ENCODE peak calls at places on chromosomes 3 and 15, in four cellular contexts. V is H1, P is GM12878, Q is HepG2. R is an unnamed sample.

GRCh38 chr3:98518816-98519215 is 3.9 kb downstream of the CLDND1 start:
- DNase-seq in V (no peak), P (no peak), Q (no peak), R (no peak)

GRCh38 chr3:127961963-127962362 is 46.9 kb downstream of the KBTBD12 start:
- DNase-seq in V (no peak), P (no peak), Q (peak; percentile 76), R (no peak)

GRCh38 chr3:129245141-129245540 is 4.3 kb upstream of the COPG1 start:
- DNase-seq in V (no peak), P (no peak), Q (no peak), R (no peak)

GRCh38 chr3:49719214-49719884 is at the start of gene AMIGO3:
- DNase-seq in V (peak; percentile 97), P (peak; percentile 40), Q (no peak), R (peak; percentile 31)

GRCh38 chr15:32685576-32685975 is 32.2 kb upstream of the GREM1 start:
- DNase-seq in V (no peak), P (no peak), Q (no peak), R (no peak)

GRCh38 chr3:13009132-13009945 is 63.9 kb downstream of the IQSEC1 start:
- DNase-seq in V (no peak), P (no peak), Q (no peak), R (peak; percentile 47)

GRCh38 chr3:192812736-192813383 is 85.5 kb upstream of the FGF12 start:
- DNase-seq in V (no peak), P (no peak), Q (peak; percentile 54), R (peak; percentile 35)

GRCh38 chr15:67097893-67098740 is 32.7 kb downstream of the SMAD3 start:
- DNase-seq in V (no peak), P (no peak), Q (no peak), R (peak; percentile 79)

GRCh38 chr3:98561727-98562521 is 30.1 kb downstream of the GPR15 start:
- DNase-seq in V (no peak), P (no peak), Q (no peak), R (no peak)

GRCh38 chr3:189276481-189277190 is 104.9 kb downstream of the TPRG1 start:
- DNase-seq in V (no peak), P (no peak), Q (no peak), R (no peak)

GRCh38 chr3:123907720-123908119 is 23.6 kb upstream of the MYLK start:
- DNase-seq in V (no peak), P (no peak), Q (no peak), R (no peak)

GRCh38 chr3:63042866-63043265 is 167.7 kb upstream of the CADPS start:
- DNase-seq in V (no peak), P (no peak), Q (no peak), R (no peak)

DNA sequence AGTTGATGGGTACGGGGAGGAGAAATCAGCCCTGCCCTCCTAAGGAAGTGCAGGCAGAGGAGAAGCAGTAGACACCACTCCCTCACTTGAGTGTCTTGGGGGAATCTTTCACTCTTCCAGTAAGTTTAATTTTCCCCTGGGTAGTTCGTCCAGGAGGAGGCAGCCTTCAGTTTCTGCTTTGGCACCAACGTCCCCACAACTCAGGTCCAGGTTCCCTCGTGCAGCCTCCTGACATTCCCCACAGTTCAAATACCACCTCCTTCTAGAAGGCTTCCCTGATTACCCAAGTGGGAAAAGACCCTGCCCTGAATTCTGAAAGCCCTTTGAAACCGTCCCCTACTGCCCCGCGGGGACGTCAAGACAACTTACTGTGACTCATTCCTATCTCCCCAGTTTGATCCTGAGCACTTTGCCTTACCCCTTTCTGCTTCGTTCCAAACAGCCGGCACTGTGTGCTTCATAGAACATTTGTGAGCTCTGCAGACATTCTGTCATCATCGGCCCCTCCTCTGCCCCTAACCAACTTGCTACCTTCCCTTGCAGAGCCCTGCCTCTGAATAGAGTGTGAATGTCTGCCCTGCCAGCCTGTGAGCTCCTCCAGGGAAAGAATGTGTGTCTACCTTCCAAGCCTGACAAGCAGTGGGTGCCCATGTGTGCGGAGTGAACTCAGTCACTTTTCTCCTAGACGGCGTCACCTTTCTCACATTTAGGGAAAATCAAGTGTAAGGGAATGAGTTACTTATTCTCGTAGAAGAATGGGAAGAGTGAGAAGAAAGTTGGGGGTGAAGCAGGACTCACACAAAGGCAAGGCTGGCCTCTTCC is 14.5 kb upstream of the SRP14 start:
- DNase-seq in V (no peak), P (no peak), Q (no peak), R (no peak)
- H3K9ac ChIP-seq in V (no peak overlapping the region), P (peak overlapping the region; percentile 63), Q (no peak overlapping the region), R (no peak overlapping the region)

GRCh38 chr3:126646662-126647061 is 8.3 kb downstream of the TXNRD3 start:
- DNase-seq in V (no peak), P (no peak), Q (no peak), R (no peak)
- TF ChIP-seq CBX5 in V (no peak), P (no peak), Q (no peak), R (no peak)

GRCh38 chr3:16372362-16373269 is 107.6 kb downstream of the OXNAD1 start:
- DNase-seq in V (no peak), P (peak; percentile 89), Q (no peak), R (no peak)

GRCh38 chr3:16370872-16371740 is 106.1 kb downstream of the OXNAD1 start:
- DNase-seq in V (no peak), P (no peak), Q (no peak), R (no peak)

GRCh38 chr3:16375891-16376290 is 110.9 kb downstream of the OXNAD1 start:
- DNase-seq in V (no peak), P (no peak), Q (no peak), R (no peak)

GRCh38 chr3:16374047-16375019 is 109.3 kb downstream of the OXNAD1 start:
- DNase-seq in V (no peak), P (no peak), Q (no peak), R (no peak)

DNA sequence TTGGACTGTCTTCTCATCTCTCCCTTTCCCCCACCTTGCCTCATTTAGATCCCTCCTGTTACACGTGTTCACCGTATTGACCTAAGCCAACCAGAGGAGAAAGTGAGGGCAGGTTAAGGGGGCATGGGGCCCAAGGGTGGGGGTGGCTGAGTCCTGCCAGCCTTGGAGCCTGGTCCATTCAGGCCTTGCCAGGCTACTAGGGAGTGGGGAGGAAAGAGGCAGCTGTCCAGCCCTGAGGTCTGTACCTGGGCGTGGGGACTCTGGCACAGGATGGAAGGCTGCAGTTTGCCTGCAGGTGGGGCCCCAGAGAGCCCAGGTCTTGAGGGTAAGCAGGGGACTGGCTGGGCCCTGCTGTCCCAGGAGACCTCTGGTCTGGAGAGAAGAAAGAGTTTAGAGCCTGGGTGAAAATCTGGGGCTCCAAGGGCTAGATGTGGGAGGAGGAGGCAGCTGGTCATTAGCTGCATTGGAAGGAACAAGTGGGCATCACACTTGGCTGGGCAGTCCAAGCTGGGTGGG is 108.3 kb downstream of the OXNAD1 start:
- DNase-seq in V (no peak), P (no peak), Q (no peak), R (no peak)
- H3K9ac ChIP-seq in V (no peak overlapping the region), P (peak overlapping the region; percentile 57), Q (no peak overlapping the region), R (no peak overlapping the region)

GRCh38 chr15:91649922-91650321 is 203.6 kb upstream of the SLCO3A1 start:
- DNase-seq in V (no peak), P (no peak), Q (no peak), R (no peak)

GRCh38 chr15:91655891-91656290 is 197.6 kb upstream of the SLCO3A1 start:
- DNase-seq in V (no peak), P (no peak), Q (no peak), R (no peak)

GRCh38 chr15:91652610-91653207 is 200.8 kb upstream of the SLCO3A1 start:
- DNase-seq in V (no peak), P (no peak), Q (no peak), R (no peak)

DNA sequence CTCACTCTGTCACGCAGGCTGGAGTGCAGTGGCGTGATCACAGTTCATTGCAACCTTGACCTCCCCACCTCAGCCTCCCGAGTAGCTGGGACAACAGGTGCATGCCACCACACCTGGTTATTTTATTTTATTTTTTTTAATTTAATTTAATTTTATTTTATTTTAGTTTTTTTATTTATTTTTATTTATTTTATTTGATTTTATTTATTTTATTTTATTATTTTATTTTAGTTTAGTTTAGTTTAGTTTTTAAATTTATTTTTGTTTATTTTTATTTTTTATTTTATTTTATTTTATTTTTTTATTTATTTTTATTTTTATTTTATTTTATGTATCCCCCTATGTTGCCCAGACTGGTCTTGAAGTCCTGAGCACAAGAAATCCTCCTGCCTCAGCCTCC is 202.3 kb upstream of the SLCO3A1 start:
- DNase-seq in V (no peak), P (no peak), Q (no peak), R (no peak)
- TF ChIP-seq CBX5 in V (no peak), P (no peak), Q (no peak), R (no peak)

GRCh38 chr3:176587089-176587488 is 610.2 kb downstream of the TBL1XR1 start:
- DNase-seq in V (no peak), P (no peak), Q (no peak), R (no peak)

GRCh38 chr3:176579741-176580185 is 617.5 kb downstream of the TBL1XR1 start:
- DNase-seq in V (no peak), P (no peak), Q (no peak), R (no peak)

GRCh38 chr3:176581589-176581988 is 615.7 kb downstream of the TBL1XR1 start:
- DNase-seq in V (no peak), P (no peak), Q (no peak), R (no peak)

GRCh38 chr3:176584413-176585176 is 612.7 kb downstream of the TBL1XR1 start:
- DNase-seq in V (no peak), P (no peak), Q (no peak), R (no peak)
- H3K9ac ChIP-seq in V (no peak overlapping the region), P (no peak overlapping the region), Q (no peak overlapping the region), R (no peak overlapping the region)

DNA sequence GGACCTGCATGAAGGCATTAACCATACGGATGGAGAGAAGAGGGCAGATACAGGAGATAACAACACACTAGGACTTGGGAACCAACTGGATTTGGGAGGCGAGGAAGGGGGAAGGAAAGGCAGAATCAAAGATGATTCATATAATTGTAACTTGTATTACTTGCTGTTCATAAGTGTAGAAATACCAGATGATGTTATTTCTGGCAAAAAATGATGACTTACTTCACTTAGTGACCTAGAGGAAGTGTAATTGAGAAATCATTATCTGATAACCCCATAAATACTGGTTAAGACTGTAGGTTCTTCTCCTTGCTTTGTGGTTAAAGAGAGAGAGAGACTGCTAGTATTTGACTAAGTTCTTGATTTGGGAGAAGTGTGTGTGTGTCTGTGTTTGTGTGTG is 50.5 kb upstream of the GK5 start:
- DNase-seq in V (no peak), P (no peak), Q (no peak), R (no peak)
- TF ChIP-seq CBX5 in V (no peak), P (no peak), Q (no peak), R (no peak)

R was measured in K562.